ENCODE peak calls at places on chromosomes 5 and 9, in eight cellular contexts. One of them, this sample, is unnamed.

GRCh38 chr9:114092336-114092735 is 6.8 kb downstream of the KIF12 start:
- DNase-seq in DMS53: no peak
- DNase-seq in NCI-H446: no peak
- DNase-seq in ascending aorta: no peak
- DNase-seq in activated CD4-positive, alpha-beta T cell treated with anti-CD3 and anti-CD28 coated beads, Interleukin-2, amount 50 U/mL, for 1 hour: no peak
- DNase-seq in NCI-H2081: no peak
- DNase-seq in EH: no peak
- DNase-seq in memory B cell: no peak
- DNase-seq in this sample: no peak

GRCh38 chr5:176578391-176578808 is 29.3 kb downstream of the CDHR2 start:
- DNase-seq in DMS53: peak
- DNase-seq in NCI-H446: no peak
- DNase-seq in ascending aorta: no peak
- DNase-seq in activated CD4-positive, alpha-beta T cell treated with anti-CD3 and anti-CD28 coated beads, Interleukin-2, amount 50 U/mL, for 1 hour: peak
- DNase-seq in NCI-H2081: no peak
- DNase-seq in EH: peak
- DNase-seq in memory B cell: peak
- DNase-seq in this sample: no peak

GRCh38 chr9:130938652-130939404 is at the start of gene FIBCD1:
- DNase-seq in DMS53: peak
- DNase-seq in NCI-H446: no peak
- DNase-seq in ascending aorta: no peak
- DNase-seq in activated CD4-positive, alpha-beta T cell treated with anti-CD3 and anti-CD28 coated beads, Interleukin-2, amount 50 U/mL, for 1 hour: no peak
- DNase-seq in NCI-H2081: peak
- DNase-seq in EH: peak
- DNase-seq in memory B cell: no peak
- DNase-seq in this sample: no peak

GRCh38 chr5:45376463-45376862 is 319.7 kb downstream of the HCN1 start:
- DNase-seq in DMS53: no peak
- DNase-seq in NCI-H446: no peak
- DNase-seq in ascending aorta: no peak
- DNase-seq in activated CD4-positive, alpha-beta T cell treated with anti-CD3 and anti-CD28 coated beads, Interleukin-2, amount 50 U/mL, for 1 hour: no peak
- DNase-seq in NCI-H2081: no peak
- DNase-seq in EH: peak
- DNase-seq in memory B cell: no peak
- DNase-seq in this sample: no peak

GRCh38 chr5:125120012-125120411 is 373.6 kb upstream of the ZNF608 start:
- DNase-seq in DMS53: no peak
- DNase-seq in NCI-H446: no peak
- DNase-seq in ascending aorta: no peak
- DNase-seq in activated CD4-positive, alpha-beta T cell treated with anti-CD3 and anti-CD28 coated beads, Interleukin-2, amount 50 U/mL, for 1 hour: no peak
- DNase-seq in NCI-H2081: no peak
- DNase-seq in EH: no peak
- DNase-seq in memory B cell: no peak
- DNase-seq in this sample: no peak

GRCh38 chr5:128536861-128537305 is 1.2 kb downstream of the FBN2 start:
- DNase-seq in DMS53: no peak
- DNase-seq in NCI-H446: no peak
- DNase-seq in ascending aorta: no peak
- DNase-seq in activated CD4-positive, alpha-beta T cell treated with anti-CD3 and anti-CD28 coated beads, Interleukin-2, amount 50 U/mL, for 1 hour: no peak
- DNase-seq in NCI-H2081: no peak
- DNase-seq in EH: peak
- DNase-seq in memory B cell: no peak
- DNase-seq in this sample: no peak

GRCh38 chr9:132651259-132651658 is 18.5 kb downstream of the DDX31 start:
- DNase-seq in DMS53: peak
- DNase-seq in NCI-H446: no peak
- DNase-seq in ascending aorta: no peak
- DNase-seq in activated CD4-positive, alpha-beta T cell treated with anti-CD3 and anti-CD28 coated beads, Interleukin-2, amount 50 U/mL, for 1 hour: no peak
- DNase-seq in NCI-H2081: peak
- DNase-seq in EH: peak
- DNase-seq in memory B cell: no peak
- DNase-seq in this sample: no peak

GRCh38 chr5:155978805-155979204 is 348.2 kb upstream of the SGCD start:
- DNase-seq in DMS53: no peak
- DNase-seq in NCI-H446: no peak
- DNase-seq in ascending aorta: no peak
- DNase-seq in activated CD4-positive, alpha-beta T cell treated with anti-CD3 and anti-CD28 coated beads, Interleukin-2, amount 50 U/mL, for 1 hour: no peak
- DNase-seq in NCI-H2081: no peak
- DNase-seq in EH: no peak
- DNase-seq in memory B cell: no peak
- DNase-seq in this sample: no peak

GRCh38 chr9:104961238-104961637 is 33.3 kb upstream of the ABCA1 start:
- DNase-seq in DMS53: peak
- DNase-seq in NCI-H446: no peak
- DNase-seq in ascending aorta: no peak
- DNase-seq in activated CD4-positive, alpha-beta T cell treated with anti-CD3 and anti-CD28 coated beads, Interleukin-2, amount 50 U/mL, for 1 hour: peak
- DNase-seq in NCI-H2081: no peak
- DNase-seq in EH: peak
- DNase-seq in memory B cell: no peak
- DNase-seq in this sample: no peak

GRCh38 chr9:124149992-124150391 is 107.8 kb upstream of the NEK6 start:
- DNase-seq in DMS53: peak
- DNase-seq in NCI-H446: no peak
- DNase-seq in ascending aorta: no peak
- DNase-seq in activated CD4-positive, alpha-beta T cell treated with anti-CD3 and anti-CD28 coated beads, Interleukin-2, amount 50 U/mL, for 1 hour: no peak
- DNase-seq in NCI-H2081: no peak
- DNase-seq in EH: peak
- DNase-seq in memory B cell: no peak
- DNase-seq in this sample: no peak

GRCh38 chr5:11384441-11385250 is 519.6 kb downstream of the CTNND2 start:
- DNase-seq in DMS53: peak
- DNase-seq in NCI-H446: no peak
- DNase-seq in ascending aorta: no peak
- DNase-seq in activated CD4-positive, alpha-beta T cell treated with anti-CD3 and anti-CD28 coated beads, Interleukin-2, amount 50 U/mL, for 1 hour: no peak
- DNase-seq in NCI-H2081: peak
- DNase-seq in EH: no peak
- DNase-seq in memory B cell: no peak
- DNase-seq in this sample: no peak

GRCh38 chr5:172782169-172783039 is 11.4 kb upstream of the DUSP1 start:
- DNase-seq in DMS53: peak
- DNase-seq in NCI-H446: no peak
- DNase-seq in ascending aorta: no peak
- DNase-seq in activated CD4-positive, alpha-beta T cell treated with anti-CD3 and anti-CD28 coated beads, Interleukin-2, amount 50 U/mL, for 1 hour: no peak
- DNase-seq in NCI-H2081: no peak
- DNase-seq in EH: peak
- DNase-seq in memory B cell: no peak
- DNase-seq in this sample: no peak